ENCODE peak calls at places on chromosomes 11 and 22, in seven cellular contexts. I is NB4, O is PC-3, A is HL-60, R is left ventricle myocardium inferior, W is H9, N is epithelial cell of esophagus. P is an unnamed sample.

GRCh38 chr22:19879996-19880785 is 25.5 kb upstream of the GNB1L start:
- DNase-seq in I (no peak), W (peak), O (no peak), A (no peak), R (no peak), N (no peak), P (no peak)

GRCh38 chr22:17920145-17920605 is 104.2 kb downstream of the MICAL3 start:
- DNase-seq in W (peak), A (no peak), I (no peak), N (peak), R (peak), O (no peak), P (no peak)

GRCh38 chr11:118434553-118435232 is 1.6 kb upstream of the KMT2A start:
- DNase-seq in R (peak), W (peak), N (peak), A (no peak), I (peak), O (peak), P (no peak)

GRCh38 chr22:30021881-30022619 is 58.2 kb upstream of the HORMAD2 start:
- DNase-seq in O (no peak), N (no peak), R (peak), W (no peak), I (no peak), A (no peak), P (no peak)

GRCh38 chr22:43346521-43346929 is 3.4 kb upstream of the SCUBE1 start:
- DNase-seq in I (peak), O (peak), W (peak), R (peak), N (peak), A (no peak), P (no peak)

GRCh38 chr22:24290459-24290858 is 19.8 kb downstream of the SPECC1L start:
- DNase-seq in N (no peak), O (no peak), R (no peak), W (no peak), A (no peak), I (no peak), P (no peak)

GRCh38 chr11:123532131-123532530 is 102.1 kb downstream of the GRAMD1B start:
- DNase-seq in O (peak), A (no peak), W (no peak), I (no peak), R (no peak), N (no peak), P (no peak)

GRCh38 chr11:108732395-108732794 is 67.5 kb downstream of the DDX10 start:
- DNase-seq in N (no peak), W (no peak), A (no peak), R (no peak), I (no peak), O (no peak), P (no peak)

GRCh38 chr11:11731311-11732083 is 109.7 kb upstream of the GALNT18 start:
- DNase-seq in W (no peak), O (peak), I (peak), A (no peak), N (peak), R (no peak), P (no peak)

GRCh38 chr11:35267504-35267903 is 128.5 kb downstream of the CD44 start:
- DNase-seq in A (no peak), I (no peak), O (peak), N (no peak), W (no peak), R (no peak), P (no peak)

GRCh38 chr22:24926849-24927579 is 19.5 kb downstream of the LHFPL7 start:
- DNase-seq in O (peak), W (no peak), A (no peak), N (peak), R (no peak), I (no peak), P (no peak)

GRCh38 chr11:78061921-78062311 is 1.7 kb upstream of the THRSP start:
- DNase-seq in W (no peak), A (no peak), R (no peak), I (no peak), O (no peak), N (peak), P (no peak)

GRCh38 chr11:66251811-66252210 is 16.6 kb upstream of the RAB1B start:
- DNase-seq in A (no peak), R (no peak), W (no peak), O (no peak), I (no peak), N (no peak), P (no peak)

GRCh38 chr11:101003468-101003867 is 126.1 kb downstream of the PGR start:
- DNase-seq in I (peak), O (peak), N (peak), R (no peak), A (no peak), W (peak), P (no peak)

GRCh38 chr11:10902756-10903155 is 44.9 kb upstream of the ZBED5 start:
- DNase-seq in N (no peak), A (no peak), O (no peak), W (no peak), R (no peak), I (no peak), P (no peak)

GRCh38 chr11:19598876-19599275 is 113.8 kb upstream of the NAV2 start:
- DNase-seq in O (no peak), A (no peak), N (no peak), I (no peak), R (no peak), W (no peak), P (peak)

DNA sequence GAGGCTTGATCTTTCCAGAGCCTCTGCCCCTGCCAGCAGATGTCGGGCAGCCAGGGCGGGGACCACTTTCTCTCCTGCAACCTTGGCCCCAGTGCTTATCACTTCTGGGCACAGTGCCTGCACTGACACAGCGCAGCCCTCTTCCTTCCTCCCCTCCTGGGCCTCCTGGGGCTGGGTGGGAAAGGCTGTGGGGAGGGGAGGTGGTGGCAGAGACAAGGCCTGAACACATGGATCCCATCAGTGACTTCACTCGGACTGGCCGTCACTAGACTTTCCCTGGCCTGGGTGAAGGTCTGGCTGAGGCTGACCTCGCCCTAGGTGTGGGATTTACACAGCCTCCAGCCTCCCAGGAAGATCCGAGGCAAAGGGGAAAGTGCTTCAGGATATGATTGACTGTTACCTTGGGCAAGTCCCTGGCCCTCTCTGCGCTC is 68.1 kb downstream of the LRRC32 start:
- DNase-seq in O (no peak), N (no peak), I (no peak), A (no peak), R (peak), W (no peak), P (peak)
- TF ChIP-seq CTCF in O (no peak), N (no peak), I (no peak), A (no peak), R (no peak), W (no peak), P (no peak)

DNA sequence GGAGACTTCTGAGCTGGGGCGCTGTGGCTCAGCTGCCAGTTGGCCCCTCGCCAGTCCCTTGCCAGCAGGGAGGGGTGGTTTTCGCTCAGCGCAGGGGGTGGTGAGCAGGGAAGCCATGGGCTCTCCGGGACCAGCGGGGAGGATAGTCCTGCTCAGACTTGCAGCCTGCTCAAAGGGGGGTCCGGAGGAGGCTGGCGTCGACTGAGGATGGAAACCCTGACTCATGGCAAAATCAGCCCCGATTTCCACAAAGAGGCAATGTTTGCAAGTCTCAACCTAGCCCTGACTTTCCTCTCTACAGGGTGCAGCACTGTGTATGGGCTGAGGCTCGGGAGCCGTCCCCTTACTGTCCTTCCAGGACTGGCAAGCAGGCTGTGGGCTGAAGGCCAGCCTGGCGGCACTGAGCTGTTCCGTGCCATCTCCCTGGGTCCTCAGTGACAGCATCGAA is 35.1 kb downstream of the FBLN1 start:
- DNase-seq in I (peak), O (no peak), A (no peak), N (peak), W (no peak), R (peak), P (peak)
- TF ChIP-seq CTCF in I (no peak), O (no peak), A (no peak), N (no peak), W (no peak), R (no peak), P (no peak)

DNA sequence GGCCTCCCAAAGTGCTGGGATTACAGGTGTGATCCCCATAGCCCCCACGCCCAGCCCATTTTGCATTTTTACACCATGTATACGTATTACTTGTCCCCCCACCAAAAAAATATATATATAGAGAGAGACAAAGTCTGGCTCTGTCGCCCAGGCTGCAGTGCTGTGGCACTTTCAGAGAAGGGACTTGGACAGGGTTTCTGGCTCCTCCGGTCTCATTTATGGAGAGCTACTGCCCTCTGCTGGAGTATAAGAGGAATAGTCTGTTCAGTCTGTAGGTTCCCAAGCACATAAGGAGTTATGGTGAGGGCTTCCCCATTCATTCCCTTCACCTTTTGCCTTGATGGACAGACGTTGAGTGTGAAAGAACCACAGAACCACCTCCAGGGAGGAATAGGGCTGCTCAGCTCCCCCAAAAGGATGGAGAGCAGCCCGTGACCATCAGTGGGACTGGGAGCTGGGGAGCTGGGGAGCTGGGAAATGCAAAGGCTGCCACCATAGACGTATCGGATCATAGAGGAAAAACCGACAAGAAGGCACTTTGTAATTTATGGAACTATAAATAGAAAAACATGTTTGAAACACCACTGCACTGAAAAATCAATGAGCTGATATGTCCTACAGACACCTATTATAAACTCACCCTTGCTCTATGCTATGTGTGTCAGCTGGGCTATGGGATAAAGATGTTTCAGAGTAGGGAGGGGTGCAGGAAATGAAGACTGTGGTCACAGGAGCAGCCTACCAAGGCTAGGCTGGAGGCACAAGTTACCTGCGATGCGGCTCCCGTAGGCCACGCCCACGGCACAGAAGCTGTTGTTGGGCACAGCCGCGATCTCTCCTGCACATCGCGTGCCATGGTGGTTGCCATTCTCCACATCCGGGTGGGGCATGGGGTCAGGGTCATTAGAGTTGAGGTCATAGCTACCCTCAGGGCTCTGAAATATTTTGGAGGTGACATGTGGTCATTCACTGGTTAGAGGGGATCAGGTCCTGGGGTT is 5.2 kb downstream of the PCSK7 start:
- DNase-seq in O (peak), W (peak), R (no peak), N (peak), A (peak), I (peak), P (no peak)
- TF ChIP-seq CTCF in O (peak), W (peak), R (peak), N (peak), A (peak), I (peak), P (peak)

GRCh38 chr11:79434263-79434662 is 6.6 kb downstream of the TENM4 start:
- DNase-seq in I (no peak), R (no peak), O (no peak), W (no peak), N (peak), A (no peak), P (no peak)

GRCh38 chr11:79427126-79427525 is 13.7 kb downstream of the TENM4 start:
- DNase-seq in W (no peak), O (no peak), N (no peak), I (no peak), R (no peak), A (no peak), P (peak)

GRCh38 chr11:79430280-79430679 is 10.6 kb downstream of the TENM4 start:
- DNase-seq in O (no peak), A (no peak), N (no peak), I (no peak), R (no peak), W (no peak), P (no peak)

GRCh38 chr11:79428406-79428805 is 12.4 kb downstream of the TENM4 start:
- DNase-seq in R (no peak), O (no peak), A (no peak), W (no peak), I (no peak), N (no peak), P (peak)

DNA sequence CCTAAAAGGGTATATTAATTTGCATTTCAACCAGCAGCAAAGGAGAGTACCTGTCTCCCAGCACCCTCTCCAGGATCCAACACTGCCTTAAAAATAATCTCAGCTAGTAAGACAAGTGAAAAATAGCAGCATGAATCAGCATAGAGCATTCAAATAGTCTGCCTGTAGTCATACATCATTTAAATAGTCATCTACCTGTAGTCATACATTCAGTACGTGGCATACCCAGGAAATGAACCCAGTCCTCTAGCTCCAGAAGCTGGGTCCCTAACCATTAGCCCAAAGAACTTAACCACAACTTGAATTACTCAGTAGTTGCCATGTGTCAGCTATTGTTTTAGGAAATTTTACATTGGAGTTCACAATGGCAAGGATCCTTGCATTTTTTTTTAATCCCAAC is 9.3 kb downstream of the TENM4 start:
- DNase-seq in N (peak), A (no peak), O (peak), I (no peak), R (no peak), W (no peak), P (no peak)
- TF ChIP-seq CTCF in N (no peak), A (no peak), O (no peak), I (no peak), R (no peak), W (no peak), P (no peak)

DNA sequence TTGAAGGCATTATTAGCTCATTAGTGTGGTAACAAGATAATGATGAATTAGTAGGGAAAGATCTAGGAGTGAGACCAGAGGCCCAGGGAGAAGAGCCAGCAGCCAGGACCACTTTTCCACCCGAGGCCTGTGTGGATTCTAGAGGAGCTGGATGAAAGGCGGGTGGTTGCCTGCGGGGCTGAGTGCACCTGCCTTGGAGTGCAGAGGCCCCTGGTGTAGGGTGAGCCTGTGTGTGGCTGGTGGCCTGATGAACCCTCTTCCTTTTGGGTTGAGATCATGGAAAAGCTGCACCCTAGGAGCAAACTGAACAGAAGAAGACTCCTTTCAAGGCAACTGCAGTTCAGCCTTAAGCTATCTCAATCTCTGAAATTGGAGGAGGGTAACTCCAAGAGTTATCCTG is 5.9 kb upstream of the TP53AIP1 start:
- DNase-seq in N (no peak), O (peak), I (no peak), A (no peak), W (peak), R (no peak), P (no peak)
- TF ChIP-seq CTCF in N (no peak), O (peak), I (peak), A (no peak), W (peak), R (peak), P (peak)

GRCh38 chr11:4087551-4087950 is 7.0 kb upstream of the RRM1 start:
- DNase-seq in I (no peak), A (no peak), N (no peak), R (no peak), W (no peak), O (peak), P (no peak)
- TF ChIP-seq CTCF in I (no peak), A (no peak), N (peak), R (no peak), W (peak), O (peak), P (peak)

DNA sequence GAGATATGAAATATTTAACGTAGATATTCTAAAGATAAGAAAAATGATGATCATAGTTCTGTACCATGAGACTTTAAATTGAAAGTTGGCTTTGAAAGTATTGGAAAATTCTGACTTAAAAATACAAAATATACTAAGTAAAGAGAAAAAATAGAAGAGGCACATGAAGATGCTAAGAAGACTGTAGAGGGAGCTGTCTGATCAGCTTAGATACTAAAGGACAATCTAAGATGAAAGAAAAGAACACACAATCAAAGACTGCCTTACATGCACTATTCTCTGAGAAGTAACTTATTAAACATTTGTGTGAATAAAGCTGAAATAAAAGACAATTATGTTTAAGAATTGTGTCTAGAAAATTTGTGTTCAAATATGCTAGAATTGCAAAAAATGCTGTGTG is 55.1 kb downstream of the RBMXL2 start:
- DNase-seq in R (no peak), O (peak), I (peak), A (no peak), N (peak), W (no peak), P (no peak)
- TF ChIP-seq CTCF in R (peak), O (peak), I (peak), A (no peak), N (peak), W (peak), P (peak)

GRCh38 chr11:63905179-63905578 is 11.8 kb downstream of the RCOR2 start:
- DNase-seq in W (no peak), R (no peak), O (no peak), I (no peak), N (no peak), A (no peak), P (no peak)

GRCh38 chr11:63907808-63908530 is 9.0 kb downstream of the RCOR2 start:
- DNase-seq in N (no peak), A (no peak), O (no peak), W (peak), I (no peak), R (no peak), P (no peak)

GRCh38 chr11:63907063-63907462 is 9.9 kb downstream of the RCOR2 start:
- DNase-seq in A (no peak), N (no peak), I (no peak), W (no peak), O (no peak), R (no peak), P (no peak)

GRCh38 chr11:63906087-63906486 is 10.9 kb downstream of the RCOR2 start:
- DNase-seq in W (no peak), R (no peak), I (no peak), A (no peak), N (no peak), O (no peak), P (no peak)

GRCh38 chr11:63906585-63906984 is 10.4 kb downstream of the RCOR2 start:
- DNase-seq in A (no peak), O (peak), N (peak), W (no peak), R (no peak), I (peak), P (no peak)
- TF ChIP-seq CTCF in A (no peak), O (peak), N (peak), W (peak), R (peak), I (peak), P (peak)

P was measured in osteocyte.